ENCODE peak calls at places on chromosomes 7 and 10, in ten cellular contexts. D is mesendoderm, C is HCT116, N is endodermal cell, H is fibroblast of lung, Y is GM23248, J is IMR-90, E is K562, M is neuronal stem cell, X is colonic mucosa. O is an unnamed sample.

GRCh38 chr10:122557516-122557915 is 3.0 kb upstream of the DMBT1 start:
- DNase-seq in H (no peak), J (no peak), X (no peak), N (peak), D (peak), E (peak), C (peak), Y (no peak), M (no peak), O (no peak)

GRCh38 chr7:155889636-155890508 is 77.6 kb upstream of the SHH start:
- DNase-seq in M (no peak), Y (no peak), E (no peak), X (peak), C (no peak), D (no peak), J (no peak), N (no peak), H (no peak), O (no peak)

GRCh38 chr7:2374830-2375728 is 20.5 kb downstream of the EIF3B start:
- DNase-seq in H (no peak), D (no peak), J (no peak), E (no peak), M (no peak), Y (no peak), C (no peak), X (no peak), N (no peak), O (no peak)

GRCh38 chr10:103066141-103067098 is 126.7 kb downstream of the NT5C2 start:
- DNase-seq in J (no peak), N (peak), X (no peak), H (no peak), Y (no peak), M (no peak), C (no peak), E (no peak), D (no peak), O (no peak)

GRCh38 chr7:159323359-159323758 is 178.7 kb upstream of the VIPR2 start:
- DNase-seq in X (no peak), H (no peak), D (no peak), J (no peak), E (no peak), M (no peak), Y (no peak), C (no peak), N (no peak), O (no peak)

GRCh38 chr7:98863601-98864000 is 6.2 kb downstream of the TMEM130 start:
- DNase-seq in D (no peak), C (no peak), J (no peak), E (no peak), Y (no peak), M (no peak), H (no peak), X (no peak), N (no peak), O (no peak)

GRCh38 chr10:132671171-132672154 is 114.5 kb downstream of the NKX6-2 start:
- DNase-seq in Y (no peak), H (no peak), N (peak), X (no peak), M (no peak), J (no peak), D (no peak), C (no peak), E (peak), O (no peak)

GRCh38 chr7:133910761-133911160 is 216.4 kb upstream of the LRGUK start:
- DNase-seq in N (no peak), J (no peak), X (no peak), E (no peak), C (no peak), D (no peak), Y (no peak), H (no peak), M (no peak), O (no peak)

GRCh38 chr7:70456729-70457128 is 675.2 kb upstream of the GALNT17 start:
- DNase-seq in C (no peak), Y (no peak), E (no peak), J (no peak), H (no peak), N (peak), D (no peak), M (no peak), X (no peak), O (peak)

GRCh38 chr10:99548041-99548530 is 15.3 kb downstream of the NKX2-3 start:
- DNase-seq in J (peak), M (no peak), X (no peak), N (peak), Y (peak), E (no peak), C (peak), H (peak), D (peak), O (no peak)

GRCh38 chr10:408223-408622 is 273.0 kb downstream of the ZMYND11 start:
- DNase-seq in J (no peak), D (no peak), X (no peak), E (no peak), H (no peak), M (no peak), C (no peak), N (no peak), Y (no peak), O (no peak)

GRCh38 chr7:135757719-135758411 is 9.3 kb upstream of the FAM180A start:
- DNase-seq in H (peak), M (no peak), J (peak), Y (peak), E (no peak), D (no peak), C (no peak), N (no peak), X (no peak), O (no peak)

GRCh38 chr7:18768256-18768655 is 272.7 kb downstream of the HDAC9 start:
- DNase-seq in M (no peak), J (peak), E (no peak), N (no peak), H (peak), C (no peak), Y (peak), X (no peak), D (no peak), O (no peak)

GRCh38 chr7:146366938-146367337 is 250.3 kb downstream of the CNTNAP2 start:
- DNase-seq in H (peak), X (no peak), N (no peak), M (no peak), E (no peak), D (no peak), C (no peak), Y (peak), J (no peak), O (no peak)

GRCh38 chr10:28282341-28282740 is 20.5 kb downstream of the MPP7 start:
- DNase-seq in N (no peak), X (no peak), Y (no peak), C (no peak), D (no peak), J (no peak), H (no peak), E (no peak), M (peak), O (no peak)

GRCh38 chr10:69517271-69517848 is 55.9 kb downstream of the NEUROG3 start:
- DNase-seq in M (no peak), N (no peak), E (no peak), C (no peak), H (no peak), J (no peak), X (no peak), D (no peak), Y (no peak), O (no peak)

GRCh38 chr10:23191764-23192395 is at the start of gene PTF1A:
- DNase-seq in J (no peak), N (peak), D (no peak), X (no peak), C (no peak), H (no peak), E (no peak), M (no peak), Y (no peak), O (no peak)

GRCh38 chr7:50119815-50120637 is 27.0 kb upstream of the ZPBP start:
- DNase-seq in E (peak), X (no peak), C (no peak), M (peak), D (peak), J (no peak), Y (no peak), H (no peak), N (peak), O (peak)

GRCh38 chr10:11245510-11245909 is 227.8 kb downstream of the CELF2 start:
- DNase-seq in H (peak), J (no peak), N (no peak), Y (no peak), E (no peak), M (no peak), C (no peak), X (no peak), D (no peak), O (no peak)

GRCh38 chr10:11245095-11245479 is 227.4 kb downstream of the CELF2 start:
- DNase-seq in X (no peak), M (no peak), D (no peak), J (no peak), E (no peak), N (no peak), C (no peak), Y (no peak), H (no peak), O (no peak)

GRCh38 chr10:11245981-11246590 is 228.4 kb downstream of the CELF2 start:
- DNase-seq in E (no peak), M (no peak), Y (no peak), D (no peak), H (no peak), C (no peak), X (no peak), N (no peak), J (no peak), O (no peak)

GRCh38 chr10:11243425-11244222 is 226.0 kb downstream of the CELF2 start:
- DNase-seq in Y (peak), J (peak), D (no peak), H (peak), C (no peak), E (no peak), X (no peak), M (no peak), N (no peak), O (no peak)

GRCh38 chr10:11242443-11243386 is 225.0 kb downstream of the CELF2 start:
- DNase-seq in H (peak), N (no peak), E (no peak), X (peak), C (no peak), J (peak), Y (peak), M (no peak), D (no peak), O (peak)
- H3K27ac ChIP-seq in H (peak), N (no peak), E (no peak), X (peak), C (no peak), J (peak), Y (no peak), M (no peak), D (no peak), O (peak)

GRCh38 chr7:43693687-43694398 is 35.5 kb downstream of the COA1 start:
- DNase-seq in Y (peak), D (no peak), C (peak), X (no peak), N (no peak), E (no peak), M (no peak), H (peak), J (peak), O (no peak)
- H3K9ac ChIP-seq in Y (peak), D (no peak), C (peak), X (no peak), N (no peak), E (no peak), M (peak), H (no peak), J (no peak), O (no peak)

GRCh38 chr10:125113661-125114388 is 46.5 kb downstream of the CTBP2 start:
- DNase-seq in E (peak), H (peak), Y (peak), N (no peak), C (no peak), M (no peak), J (no peak), X (no peak), D (no peak), O (no peak)
- H3K27ac ChIP-seq in E (peak), H (peak), Y (peak), N (no peak), C (no peak), M (no peak), J (no peak), X (no peak), D (no peak), O (no peak)

DNA sequence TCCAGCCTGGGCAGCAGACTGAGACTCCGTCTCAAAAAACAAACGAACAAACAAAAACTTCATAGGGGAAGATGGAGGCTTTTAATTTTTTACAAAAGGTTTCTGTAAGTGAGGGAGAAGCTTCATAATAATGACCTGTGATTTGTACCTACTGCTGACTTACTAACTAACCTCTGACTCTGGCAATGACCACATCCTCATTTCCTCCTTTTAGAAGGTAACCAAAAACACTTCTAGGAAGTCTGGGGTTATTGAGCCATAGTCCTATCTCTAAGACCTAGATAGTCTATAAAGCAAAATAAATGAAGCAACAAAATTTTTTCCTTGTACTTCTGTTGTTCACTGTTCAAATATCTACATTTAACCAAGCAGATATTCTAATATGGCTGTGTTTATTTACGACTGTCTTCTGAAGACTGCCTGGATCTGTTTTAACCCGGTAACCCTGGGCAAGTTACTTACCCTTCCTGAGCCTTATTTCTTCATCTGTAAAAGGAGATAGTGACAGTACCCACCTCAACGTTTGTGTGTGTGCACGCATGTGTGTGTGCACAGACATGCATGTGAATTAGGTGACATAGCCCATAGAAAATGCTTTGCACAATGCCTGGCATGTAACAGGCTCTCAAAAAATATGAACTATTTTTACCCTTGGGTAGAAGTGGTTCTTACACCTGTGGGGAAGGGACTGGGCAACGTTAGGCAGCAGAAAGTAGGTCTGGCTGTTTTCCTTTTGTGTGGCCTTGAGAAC is 30.8 kb upstream of the SMNDC1 start:
- DNase-seq in H (no peak), M (no peak), E (no peak), D (no peak), N (no peak), J (no peak), C (no peak), X (no peak), Y (no peak), O (no peak)
- H3K9ac ChIP-seq in H (no peak), M (no peak), E (no peak), D (no peak), N (no peak), J (no peak), C (no peak), X (no peak), Y (peak), O (no peak)

GRCh38 chr7:150979706-150980390 is 1.7 kb upstream of the KCNH2 start:
- DNase-seq in Y (no peak), E (no peak), H (no peak), N (no peak), C (no peak), M (no peak), J (no peak), D (no peak), X (no peak), O (no peak)
- H3K27ac ChIP-seq in Y (no peak), E (no peak), H (no peak), N (peak), C (no peak), M (no peak), J (no peak), D (no peak), X (no peak), O (no peak)

DNA sequence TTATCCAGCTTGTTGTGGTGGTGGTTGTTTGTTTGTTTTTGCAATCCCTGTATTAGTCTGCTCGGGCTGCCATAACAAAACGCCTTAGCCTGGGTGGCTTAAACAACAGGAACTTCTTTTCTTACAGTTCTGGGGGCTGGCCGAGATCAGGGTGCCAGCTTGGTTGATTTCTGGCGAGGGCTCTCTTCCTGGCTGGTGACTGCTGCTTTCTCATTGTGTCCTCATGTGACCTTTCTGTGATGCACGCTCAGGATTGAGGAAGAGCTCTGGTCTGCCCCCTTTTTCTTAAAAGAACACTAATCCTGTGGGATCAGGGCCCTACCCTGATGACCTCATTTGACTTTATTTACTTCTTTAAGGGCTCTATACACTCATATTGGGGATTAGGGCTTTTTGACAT is 107.1 kb upstream of the NRP1 start:
- DNase-seq in H (peak), M (no peak), Y (peak), E (no peak), J (no peak), N (no peak), C (no peak), X (no peak), D (no peak), O (no peak)
- H3K9ac ChIP-seq in H (no peak), M (no peak), Y (no peak), E (no peak), J (no peak), N (no peak), C (no peak), X (no peak), D (no peak), O (no peak)

GRCh38 chr7:101470668-101471067 is 108.0 kb downstream of the COL26A1 start:
- DNase-seq in H (no peak), X (no peak), N (no peak), C (no peak), D (no peak), E (no peak), M (no peak), J (no peak), Y (no peak), O (no peak)

GRCh38 chr7:101479217-101479616 is 116.5 kb downstream of the COL26A1 start:
- DNase-seq in D (no peak), M (no peak), C (no peak), Y (no peak), E (no peak), N (no peak), H (no peak), X (no peak), J (no peak), O (no peak)

GRCh38 chr7:101474178-101474577 is 111.5 kb downstream of the COL26A1 start:
- DNase-seq in M (no peak), N (no peak), X (no peak), H (no peak), E (no peak), J (no peak), C (no peak), Y (no peak), D (no peak), O (no peak)
- H3K27ac ChIP-seq in M (no peak), N (no peak), X (no peak), H (no peak), E (no peak), J (no peak), C (no peak), Y (no peak), D (no peak), O (no peak)

GRCh38 chr7:12722136-12722535 is 34.7 kb downstream of the ARL4A start:
- DNase-seq in Y (no peak), D (no peak), X (no peak), J (no peak), H (no peak), N (no peak), E (no peak), M (no peak), C (no peak), O (no peak)

GRCh38 chr7:12721286-12721830 is 33.9 kb downstream of the ARL4A start:
- DNase-seq in H (no peak), E (no peak), D (no peak), Y (no peak), M (no peak), X (no peak), C (no peak), J (no peak), N (no peak), O (no peak)

GRCh38 chr7:12722720-12723241 is 35.3 kb downstream of the ARL4A start:
- DNase-seq in C (no peak), H (peak), M (no peak), D (no peak), E (no peak), J (peak), X (no peak), N (no peak), Y (no peak), O (no peak)

GRCh38 chr7:12719141-12719919 is 31.9 kb downstream of the ARL4A start:
- DNase-seq in X (no peak), Y (peak), J (peak), D (no peak), E (peak), H (peak), M (no peak), C (no peak), N (no peak), O (no peak)

GRCh38 chr7:12719978-12720377 is 32.5 kb downstream of the ARL4A start:
- DNase-seq in E (no peak), X (no peak), N (no peak), D (no peak), C (no peak), J (peak), Y (no peak), M (no peak), H (peak), O (no peak)
- H3K9ac ChIP-seq in E (peak), X (no peak), N (no peak), D (no peak), C (no peak), J (no peak), Y (no peak), M (no peak), H (no peak), O (no peak)

GRCh38 chr10:79431422-79431821 is 14.0 kb downstream of the ZCCHC24 start:
- DNase-seq in H (no peak), J (no peak), Y (peak), E (no peak), M (no peak), D (no peak), X (no peak), C (no peak), N (no peak), O (no peak)

GRCh38 chr10:79429751-79430150 is 15.7 kb downstream of the ZCCHC24 start:
- DNase-seq in X (no peak), E (no peak), Y (no peak), N (no peak), D (no peak), C (no peak), M (no peak), H (no peak), J (no peak), O (no peak)

GRCh38 chr10:79430506-79430905 is 14.9 kb downstream of the ZCCHC24 start:
- DNase-seq in M (no peak), X (no peak), Y (no peak), N (no peak), C (no peak), E (no peak), H (no peak), D (no peak), J (no peak), O (no peak)

GRCh38 chr10:79431891-79432831 is 13.3 kb downstream of the ZCCHC24 start:
- DNase-seq in J (peak), N (no peak), X (no peak), M (no peak), H (peak), C (no peak), D (no peak), Y (peak), E (no peak), O (no peak)

GRCh38 chr10:79430946-79431345 is 14.5 kb downstream of the ZCCHC24 start:
- DNase-seq in N (no peak), C (no peak), E (no peak), Y (no peak), J (no peak), X (no peak), M (no peak), H (no peak), D (no peak), O (no peak)
- H3K27ac ChIP-seq in N (no peak), C (no peak), E (no peak), Y (peak), J (no peak), X (no peak), M (no peak), H (no peak), D (no peak), O (no peak)

GRCh38 chr10:12397147-12397896 is 48.0 kb downstream of the CAMK1D start:
- DNase-seq in E (no peak), D (no peak), H (no peak), J (no peak), N (no peak), C (no peak), Y (no peak), M (no peak), X (no peak), O (no peak)

GRCh38 chr10:12397931-12398330 is 48.6 kb downstream of the CAMK1D start:
- DNase-seq in D (no peak), Y (no peak), E (no peak), N (no peak), M (no peak), X (no peak), C (no peak), H (peak), J (peak), O (no peak)

GRCh38 chr10:12403119-12403518 is 53.8 kb downstream of the CAMK1D start:
- DNase-seq in N (no peak), H (no peak), E (no peak), D (no peak), J (no peak), Y (no peak), X (no peak), M (no peak), C (no peak), O (no peak)

GRCh38 chr10:12401466-12401865 is 52.1 kb downstream of the CAMK1D start:
- DNase-seq in E (no peak), D (no peak), Y (no peak), X (no peak), C (no peak), N (no peak), H (no peak), J (no peak), M (no peak), O (no peak)

GRCh38 chr10:12400266-12400931 is 51.1 kb downstream of the CAMK1D start:
- DNase-seq in J (peak), E (no peak), X (no peak), M (no peak), H (peak), N (no peak), D (no peak), C (no peak), Y (no peak), O (no peak)
- H3K9ac ChIP-seq in J (no peak), E (no peak), X (no peak), M (no peak), H (no peak), N (no peak), D (no peak), C (no peak), Y (no peak), O (no peak)